ENCODE peak calls at places on chromosome 13, in eight cellular contexts. P is cardiac muscle cell, L is foreskin fibroblast, F is upper lobe of right lung, V is fibroblast of mammary gland, Y is lower leg skin, D is hepatocyte, S is neural crest cell. C is an unnamed sample.
A peak's percentile ranks its signal among the peaks of the same experiment; 100 is the strongest.

GRCh38 chr13:75645141-75645540 is 9.0 kb downstream of the LMO7 start:
- DNase-seq in P (no peak), L (no peak), F (no peak), V (no peak), Y (no peak), D (no peak), S (no peak), C (no peak)

GRCh38 chr13:73034901-73035300 is 23.9 kb upstream of the KLF5 start:
- DNase-seq in P (no peak), L (no peak), F (no peak), V (no peak), Y (no peak), D (no peak), S (no peak), C (no peak)

GRCh38 chr13:72151241-72151640 is 284.2 kb upstream of the DACH1 start:
- DNase-seq in P (no peak), L (peak; percentile 43), F (no peak), V (no peak), Y (no peak), D (no peak), S (no peak), C (no peak)

GRCh38 chr13:112444416-112445399 is 68.6 kb downstream of the SPACA7 start:
- DNase-seq in P (no peak), L (no peak), F (peak; percentile 55), V (no peak), Y (no peak), D (no peak), S (no peak), C (peak; percentile 42)

GRCh38 chr13:37681295-37682032 is 82.9 kb upstream of the POSTN start:
- DNase-seq in P (no peak), L (peak; percentile 73), F (no peak), V (peak; percentile 87), Y (no peak), D (no peak), S (no peak), C (no peak)

GRCh38 chr13:21913010-21913409 is 242.1 kb downstream of the FGF9 start:
- DNase-seq in P (peak; percentile 25), L (no peak), F (no peak), V (no peak), Y (no peak), D (no peak), S (no peak), C (no peak)

GRCh38 chr13:41053384-41053826 is 7.9 kb upstream of the WBP4 start:
- DNase-seq in P (no peak), L (peak; percentile 59), F (no peak), V (peak; percentile 84), Y (peak; percentile 72), D (no peak), S (no peak), C (no peak)

GRCh38 chr13:107458269-107458668 is 757.1 kb downstream of the LIG4 start:
- DNase-seq in P (no peak), L (no peak), F (no peak), V (no peak), Y (no peak), D (no peak), S (no peak), C (no peak)

GRCh38 chr13:29946093-29946492 is 95.7 kb upstream of the UBL3 start:
- DNase-seq in P (no peak), L (no peak), F (no peak), V (no peak), Y (no peak), D (peak; percentile 53), S (no peak), C (no peak)

GRCh38 chr13:40115456-40115855 is 460.0 kb downstream of the COG6 start:
- DNase-seq in P (no peak), L (peak; percentile 14), F (no peak), V (no peak), Y (no peak), D (no peak), S (no peak), C (no peak)

GRCh38 chr13:47017476-47017875 is 120.6 kb upstream of the HTR2A start:
- DNase-seq in P (no peak), L (peak; percentile 44), F (no peak), V (peak; percentile 60), Y (no peak), D (no peak), S (no peak), C (no peak)

GRCh38 chr13:110683203-110683883 is 22.6 kb downstream of the CARS2 start:
- DNase-seq in P (peak; percentile 6), L (peak; percentile 46), F (no peak), V (peak; percentile 36), Y (no peak), D (no peak), S (no peak), C (no peak)
- TF ChIP-seq CTCF in P (peak; percentile 37), L (peak; percentile 32), F (peak; percentile 24), V (peak; percentile 36), Y (no peak), D (peak; percentile 33), S (peak; percentile 40), C (no peak)

GRCh38 chr13:31965361-31966066 is 66.1 kb upstream of the FRY start:
- DNase-seq in P (no peak), L (peak; percentile 28), F (no peak), V (no peak), Y (no peak), D (peak; percentile 51), S (no peak), C (no peak)

GRCh38 chr13:31970237-31970930 is 61.2 kb upstream of the FRY start:
- DNase-seq in P (no peak), L (peak; percentile 88), F (no peak), V (peak; percentile 69), Y (no peak), D (no peak), S (no peak), C (no peak)

GRCh38 chr13:31964168-31964567 is 67.4 kb upstream of the FRY start:
- DNase-seq in P (no peak), L (no peak), F (no peak), V (no peak), Y (no peak), D (no peak), S (no peak), C (no peak)

GRCh38 chr13:31968473-31968872 is 63.1 kb upstream of the FRY start:
- DNase-seq in P (no peak), L (peak; percentile 25), F (no peak), V (no peak), Y (no peak), D (peak; percentile 20), S (no peak), C (no peak)

DNA sequence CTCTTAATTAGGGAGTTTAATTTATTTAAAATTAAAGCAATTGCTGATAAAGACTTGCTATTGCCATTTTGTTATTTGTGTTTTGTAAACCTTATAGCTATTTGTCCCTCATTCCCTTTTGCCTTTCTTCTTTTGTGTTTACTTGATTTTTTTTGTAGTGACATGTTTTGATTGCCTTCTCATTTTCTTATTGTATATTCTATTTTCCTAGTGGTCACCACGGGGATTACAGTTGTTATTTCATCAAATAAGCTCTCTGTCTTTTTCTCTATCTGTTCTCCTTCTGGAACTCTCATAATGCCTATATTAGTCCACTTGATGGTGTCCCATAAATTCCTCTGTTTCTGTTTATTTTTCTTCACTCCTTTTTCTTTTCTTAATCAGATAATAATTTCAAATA is 64.4 kb upstream of the FRY start:
- DNase-seq in P (no peak), L (no peak), F (no peak), V (no peak), Y (no peak), D (no peak), S (no peak), C (no peak)
- TF ChIP-seq CTCF in P (peak; percentile 5), L (no peak), F (no peak), V (peak; percentile 26), Y (no peak), D (peak; percentile 10), S (peak; percentile 59), C (no peak)

GRCh38 chr13:50916701-50917184 is 7.2 kb downstream of the RNASEH2B start:
- DNase-seq in P (no peak), L (peak; percentile 5), F (no peak), V (no peak), Y (peak; percentile 28), D (no peak), S (no peak), C (no peak)

GRCh38 chr13:50912851-50913250 is 3.3 kb downstream of the RNASEH2B start:
- DNase-seq in P (no peak), L (no peak), F (no peak), V (no peak), Y (no peak), D (no peak), S (no peak), C (no peak)

GRCh38 chr13:50914301-50914700 is 4.7 kb downstream of the RNASEH2B start:
- DNase-seq in P (no peak), L (peak; percentile 27), F (no peak), V (peak; percentile 33), Y (no peak), D (no peak), S (no peak), C (no peak)

GRCh38 chr13:50915562-50915961 is 6.0 kb downstream of the RNASEH2B start:
- DNase-seq in P (no peak), L (no peak), F (no peak), V (no peak), Y (no peak), D (no peak), S (no peak), C (no peak)

DNA sequence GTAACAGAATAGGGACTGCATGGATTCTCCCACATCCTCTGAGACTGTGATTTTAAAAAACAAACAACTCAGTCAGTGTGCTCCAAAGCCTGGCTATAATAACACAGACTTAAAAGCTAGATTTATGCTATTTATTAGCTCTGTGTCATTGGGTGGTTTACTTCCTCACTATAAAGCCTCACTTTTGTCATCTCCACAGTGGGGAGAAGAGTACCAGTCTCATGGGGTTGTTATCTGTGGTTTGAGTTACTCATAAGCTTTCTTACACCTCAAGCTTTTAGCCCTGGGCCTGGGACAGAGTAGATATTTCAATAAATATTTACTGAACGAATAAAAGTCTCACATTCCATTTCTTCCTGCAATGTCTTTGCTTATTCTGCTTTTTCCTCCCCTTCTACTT is 5.3 kb downstream of the RNASEH2B start:
- DNase-seq in P (no peak), L (peak; percentile 10), F (no peak), V (peak; percentile 37), Y (no peak), D (no peak), S (no peak), C (no peak)
- TF ChIP-seq CTCF in P (no peak), L (no peak), F (no peak), V (no peak), Y (no peak), D (no peak), S (no peak), C (no peak)

GRCh38 chr13:51731759-51732158 is 72.2 kb downstream of the DHRS12 start:
- DNase-seq in P (no peak), L (peak; percentile 71), F (no peak), V (peak; percentile 84), Y (no peak), D (no peak), S (no peak), C (no peak)
- TF ChIP-seq CTCF in P (peak; percentile 59), L (peak; percentile 35), F (peak; percentile 42), V (peak; percentile 67), Y (no peak), D (peak; percentile 41), S (no peak), C (peak; percentile 16)

GRCh38 chr13:25249001-25249543 is 38.2 kb downstream of the MTMR6 start:
- DNase-seq in P (peak; percentile 34), L (peak; percentile 77), F (no peak), V (peak; percentile 74), Y (no peak), D (peak; percentile 43), S (no peak), C (peak; percentile 33)
- TF ChIP-seq CTCF in P (peak; percentile 44), L (peak; percentile 47), F (peak; percentile 17), V (peak; percentile 60), Y (no peak), D (peak; percentile 56), S (peak; percentile 63), C (peak; percentile 61)

C was measured in Caco-2.